ENCODE peak calls at places on chromosomes 2 and 18, in seven cellular contexts. One of them, this sample, is unnamed.
A peak's percentile ranks its signal among the peaks of the same experiment; 100 is the strongest.

GRCh38 chr2:134384131-134384530 is 130.3 kb downstream of the MGAT5 start:
- DNase-seq in dorsolateral prefrontal cortex: no peak
- DNase-seq in cardiac muscle cell: no peak
- DNase-seq in stimulated activated effector memory CD8-positive, alpha-beta T cell treated with anti-CD3 and anti-CD28 coated beads, Interleukin-12 subunit alpha, Interleukin-12 subunit beta, amount 100 ng/mL, for 72 hours: no peak
- DNase-seq in NB4: no peak
- DNase-seq in activated naive CD4-positive, alpha-beta T cell treated with anti-CD3 and anti-CD28 coated beads for 36 hours: no peak
- DNase-seq in mesendoderm: no peak
- DNase-seq in this sample: no peak

GRCh38 chr2:206083602-206084467 is 2.1 kb downstream of the INO80D start:
- DNase-seq in dorsolateral prefrontal cortex: no peak
- DNase-seq in cardiac muscle cell: peak; percentile 32
- DNase-seq in stimulated activated effector memory CD8-positive, alpha-beta T cell treated with anti-CD3 and anti-CD28 coated beads, Interleukin-12 subunit alpha, Interleukin-12 subunit beta, amount 100 ng/mL, for 72 hours: peak; percentile 58
- DNase-seq in NB4: peak; percentile 61
- DNase-seq in activated naive CD4-positive, alpha-beta T cell treated with anti-CD3 and anti-CD28 coated beads for 36 hours: peak; percentile 32
- DNase-seq in mesendoderm: peak; percentile 91
- DNase-seq in this sample: peak; percentile 20

GRCh38 chr18:50128506-50129271 is 66.3 kb downstream of the MYO5B start:
- DNase-seq in dorsolateral prefrontal cortex: no peak
- DNase-seq in cardiac muscle cell: peak; percentile 14
- DNase-seq in stimulated activated effector memory CD8-positive, alpha-beta T cell treated with anti-CD3 and anti-CD28 coated beads, Interleukin-12 subunit alpha, Interleukin-12 subunit beta, amount 100 ng/mL, for 72 hours: no peak
- DNase-seq in NB4: no peak
- DNase-seq in activated naive CD4-positive, alpha-beta T cell treated with anti-CD3 and anti-CD28 coated beads for 36 hours: no peak
- DNase-seq in mesendoderm: no peak
- DNase-seq in this sample: no peak

GRCh38 chr2:176985871-176986270 is 226.7 kb upstream of the HNRNPA3 start:
- DNase-seq in dorsolateral prefrontal cortex: no peak
- DNase-seq in cardiac muscle cell: no peak
- DNase-seq in stimulated activated effector memory CD8-positive, alpha-beta T cell treated with anti-CD3 and anti-CD28 coated beads, Interleukin-12 subunit alpha, Interleukin-12 subunit beta, amount 100 ng/mL, for 72 hours: no peak
- DNase-seq in NB4: no peak
- DNase-seq in activated naive CD4-positive, alpha-beta T cell treated with anti-CD3 and anti-CD28 coated beads for 36 hours: no peak
- DNase-seq in mesendoderm: no peak
- DNase-seq in this sample: no peak

GRCh38 chr2:221135699-221136098 is 436.4 kb downstream of the EPHA4 start:
- DNase-seq in dorsolateral prefrontal cortex: no peak
- DNase-seq in cardiac muscle cell: peak; percentile 12
- DNase-seq in stimulated activated effector memory CD8-positive, alpha-beta T cell treated with anti-CD3 and anti-CD28 coated beads, Interleukin-12 subunit alpha, Interleukin-12 subunit beta, amount 100 ng/mL, for 72 hours: no peak
- DNase-seq in NB4: no peak
- DNase-seq in activated naive CD4-positive, alpha-beta T cell treated with anti-CD3 and anti-CD28 coated beads for 36 hours: no peak
- DNase-seq in mesendoderm: no peak
- DNase-seq in this sample: no peak

GRCh38 chr18:11981633-11982366 is 493 bp downstream of the IMPA2 start:
- DNase-seq in dorsolateral prefrontal cortex: no peak
- DNase-seq in cardiac muscle cell: peak; percentile 58
- DNase-seq in stimulated activated effector memory CD8-positive, alpha-beta T cell treated with anti-CD3 and anti-CD28 coated beads, Interleukin-12 subunit alpha, Interleukin-12 subunit beta, amount 100 ng/mL, for 72 hours: peak; percentile 69
- DNase-seq in NB4: peak; percentile 66
- DNase-seq in activated naive CD4-positive, alpha-beta T cell treated with anti-CD3 and anti-CD28 coated beads for 36 hours: peak; percentile 30
- DNase-seq in mesendoderm: peak; percentile 76
- DNase-seq in this sample: peak; percentile 58

GRCh38 chr2:85231242-85231805 is 96.5 kb downstream of the TGOLN2 start:
- DNase-seq in dorsolateral prefrontal cortex: no peak
- DNase-seq in cardiac muscle cell: no peak
- DNase-seq in stimulated activated effector memory CD8-positive, alpha-beta T cell treated with anti-CD3 and anti-CD28 coated beads, Interleukin-12 subunit alpha, Interleukin-12 subunit beta, amount 100 ng/mL, for 72 hours: no peak
- DNase-seq in NB4: no peak
- DNase-seq in activated naive CD4-positive, alpha-beta T cell treated with anti-CD3 and anti-CD28 coated beads for 36 hours: no peak
- DNase-seq in mesendoderm: peak; percentile 72
- DNase-seq in this sample: no peak

GRCh38 chr2:44016282-44016681 is 20.5 kb upstream of the LRPPRC start:
- DNase-seq in dorsolateral prefrontal cortex: no peak
- DNase-seq in cardiac muscle cell: peak; percentile 86
- DNase-seq in stimulated activated effector memory CD8-positive, alpha-beta T cell treated with anti-CD3 and anti-CD28 coated beads, Interleukin-12 subunit alpha, Interleukin-12 subunit beta, amount 100 ng/mL, for 72 hours: no peak
- DNase-seq in NB4: peak; percentile 68
- DNase-seq in activated naive CD4-positive, alpha-beta T cell treated with anti-CD3 and anti-CD28 coated beads for 36 hours: peak; percentile 69
- DNase-seq in mesendoderm: peak; percentile 80
- DNase-seq in this sample: peak; percentile 55

GRCh38 chr2:68709421-68709911 is 25.1 kb upstream of the ARHGAP25 start:
- DNase-seq in dorsolateral prefrontal cortex: no peak
- DNase-seq in cardiac muscle cell: peak; percentile 70
- DNase-seq in stimulated activated effector memory CD8-positive, alpha-beta T cell treated with anti-CD3 and anti-CD28 coated beads, Interleukin-12 subunit alpha, Interleukin-12 subunit beta, amount 100 ng/mL, for 72 hours: no peak
- DNase-seq in NB4: peak; percentile 76
- DNase-seq in activated naive CD4-positive, alpha-beta T cell treated with anti-CD3 and anti-CD28 coated beads for 36 hours: peak; percentile 34
- DNase-seq in mesendoderm: peak; percentile 71
- DNase-seq in this sample: peak; percentile 28

GRCh38 chr2:15073639-15074038 is 441.1 kb downstream of the LRATD1 start:
- DNase-seq in dorsolateral prefrontal cortex: no peak
- DNase-seq in cardiac muscle cell: no peak
- DNase-seq in stimulated activated effector memory CD8-positive, alpha-beta T cell treated with anti-CD3 and anti-CD28 coated beads, Interleukin-12 subunit alpha, Interleukin-12 subunit beta, amount 100 ng/mL, for 72 hours: no peak
- DNase-seq in NB4: no peak
- DNase-seq in activated naive CD4-positive, alpha-beta T cell treated with anti-CD3 and anti-CD28 coated beads for 36 hours: no peak
- DNase-seq in mesendoderm: no peak
- DNase-seq in this sample: no peak

GRCh38 chr2:10120938-10121574 is 1.5 kb upstream of the RRM2 start:
- DNase-seq in dorsolateral prefrontal cortex: no peak
- DNase-seq in cardiac muscle cell: no peak
- DNase-seq in stimulated activated effector memory CD8-positive, alpha-beta T cell treated with anti-CD3 and anti-CD28 coated beads, Interleukin-12 subunit alpha, Interleukin-12 subunit beta, amount 100 ng/mL, for 72 hours: no peak
- DNase-seq in NB4: peak; percentile 49
- DNase-seq in activated naive CD4-positive, alpha-beta T cell treated with anti-CD3 and anti-CD28 coated beads for 36 hours: no peak
- DNase-seq in mesendoderm: no peak
- DNase-seq in this sample: peak; percentile 76